ENCODE peak calls at places on chromosomes 2 and 18, in six cellular contexts. O is heart left ventricle, N is kidney, F is hepatocyte, R is stomach, Q is neural progenitor cell. K is an unnamed sample.

GRCh38 chr2:83364264-83364663 is 1094.8 kb downstream of the SUCLG1 start:
- DNase-seq in O (no peak), N (no peak), F (no peak), R (no peak), Q (no peak), K (peak; percentile 27)

GRCh38 chr2:135980450-135981080 is 4.9 kb downstream of the DARS1 start:
- DNase-seq in O (no peak), N (no peak), F (no peak), R (no peak), Q (no peak), K (no peak)

GRCh38 chr2:6948081-6949008 is 31.1 kb downstream of the RNF144A start:
- DNase-seq in O (no peak), N (no peak), F (no peak), R (no peak), Q (no peak), K (no peak)

GRCh38 chr2:213995400-213996105 is 415.3 kb upstream of the VWC2L start:
- DNase-seq in O (no peak), N (no peak), F (no peak), R (no peak), Q (no peak), K (no peak)

GRCh38 chr2:196201229-196201998 is 30.0 kb upstream of the STK17B start:
- DNase-seq in O (no peak), N (no peak), F (no peak), R (no peak), Q (no peak), K (no peak)

GRCh38 chr2:240165638-240166037 is 25.2 kb upstream of the OTOS start:
- DNase-seq in O (peak; percentile 16), N (peak; percentile 33), F (no peak), R (no peak), Q (no peak), K (no peak)

GRCh38 chr18:75376004-75376403 is 51.5 kb downstream of the SMIM21 start:
- DNase-seq in O (no peak), N (no peak), F (no peak), R (no peak), Q (no peak), K (no peak)

GRCh38 chr18:10101293-10101701 is 187.5 kb downstream of the VAPA start:
- DNase-seq in O (no peak), N (peak; percentile 72), F (no peak), R (no peak), Q (peak; percentile 11), K (no peak)

GRCh38 chr2:108641766-108642165 is 77.5 kb upstream of the RANBP2 start:
- DNase-seq in O (no peak), N (no peak), F (no peak), R (no peak), Q (no peak), K (no peak)

GRCh38 chr2:68925298-68925885 is 27.3 kb downstream of the GKN2 start:
- DNase-seq in O (no peak), N (no peak), F (peak; percentile 67), R (peak; percentile 37), Q (peak; percentile 68), K (peak; percentile 75)

GRCh38 chr18:11366410-11366809 is 217.0 kb upstream of the PIEZO2 start:
- DNase-seq in O (no peak), N (no peak), F (no peak), R (no peak), Q (no peak), K (peak; percentile 81)

GRCh38 chr2:26587966-26588365 is 53.2 kb downstream of the CIB4 start:
- DNase-seq in O (no peak), N (no peak), F (no peak), R (no peak), Q (no peak), K (no peak)

GRCh38 chr2:157931542-157931941 is 55.4 kb upstream of the ACVR1 start:
- DNase-seq in O (no peak), N (no peak), F (no peak), R (no peak), Q (no peak), K (no peak)

GRCh38 chr2:88735853-88736252 is 44.4 kb downstream of the RPIA start:
- DNase-seq in O (no peak), N (no peak), F (peak; percentile 13), R (no peak), Q (no peak), K (no peak)

GRCh38 chr18:3402962-3403585 is 46.9 kb upstream of the TGIF1 start:
- DNase-seq in O (no peak), N (no peak), F (peak; percentile 32), R (no peak), Q (no peak), K (no peak)

GRCh38 chr2:127088706-127089105 is 18.2 kb downstream of the BIN1 start:
- DNase-seq in O (no peak), N (no peak), F (no peak), R (no peak), Q (no peak), K (no peak)

GRCh38 chr2:54741250-54741649 is 17.8 kb downstream of the EML6 start:
- DNase-seq in O (no peak), N (no peak), F (no peak), R (no peak), Q (no peak), K (no peak)

GRCh38 chr18:77111449-77112160 is 21.0 kb downstream of the MBP start:
- DNase-seq in O (peak; percentile 55), N (peak; percentile 57), F (no peak), R (no peak), Q (no peak), K (no peak)

GRCh38 chr2:45812039-45812500 is 160.6 kb downstream of the PRKCE start:
- DNase-seq in O (no peak), N (no peak), F (no peak), R (no peak), Q (no peak), K (peak; percentile 36)

GRCh38 chr2:218570850-218571249 is 2.2 kb downstream of the CNOT9 start:
- DNase-seq in O (no peak), N (no peak), F (no peak), R (no peak), Q (no peak), K (no peak)

GRCh38 chr2:234492687-234493086 is 4.2 kb downstream of the ARL4C start:
- DNase-seq in O (no peak), N (no peak), F (no peak), R (no peak), Q (no peak), K (no peak)

GRCh38 chr2:232508246-232508645 is 11.9 kb upstream of the PRSS56 start:
- DNase-seq in O (no peak), N (no peak), F (no peak), R (no peak), Q (no peak), K (no peak)
- H3K9me3 ChIP-seq in O (no peaks in the 10 kb centered on the region), N (no peaks in the 10 kb centered on the region), F (no peaks in the 10 kb centered on the region), R (no peaks in the 10 kb centered on the region), Q (no peaks in the 10 kb centered on the region), K (no peaks in the 10 kb centered on the region)

GRCh38 chr2:130372055-130372832 is 16.4 kb downstream of the PTPN18 start:
- DNase-seq in O (peak; percentile 97), N (peak; percentile 96), F (peak; percentile 95), R (peak; percentile 91), Q (peak; percentile 95), K (peak; percentile 86)

GRCh38 chr2:130373808-130374365 is 18.0 kb downstream of the PTPN18 start:
- DNase-seq in O (no peak), N (peak; percentile 51), F (no peak), R (no peak), Q (no peak), K (no peak)

GRCh38 chr2:130374587-130375290 is 18.9 kb downstream of the PTPN18 start:
- DNase-seq in O (no peak), N (peak; percentile 48), F (no peak), R (no peak), Q (no peak), K (no peak)

GRCh38 chr2:130371723-130372054 is 15.8 kb downstream of the PTPN18 start:
- DNase-seq in O (no peak), N (peak; percentile 69), F (peak; percentile 44), R (no peak), Q (no peak), K (no peak)

GRCh38 chr2:130372833-130373807 is 17.3 kb downstream of the PTPN18 start:
- DNase-seq in O (no peak), N (peak; percentile 67), F (no peak), R (no peak), Q (no peak), K (no peak)
- TF ChIP-seq CTCF in O (no peak), N (no peak), F (no peak), R (no peak), Q (peak; percentile 1), K (no peak)

GRCh38 chr2:48979691-48980090 is 174.6 kb downstream of the FSHR start:
- DNase-seq in O (no peak), N (no peak), F (no peak), R (no peak), Q (no peak), K (no peak)

GRCh38 chr2:48983051-48983450 is 171.3 kb downstream of the FSHR start:
- DNase-seq in O (no peak), N (no peak), F (no peak), R (no peak), Q (no peak), K (no peak)

GRCh38 chr2:48983556-48983955 is 170.8 kb downstream of the FSHR start:
- DNase-seq in O (no peak), N (no peak), F (no peak), R (no peak), Q (no peak), K (no peak)

DNA sequence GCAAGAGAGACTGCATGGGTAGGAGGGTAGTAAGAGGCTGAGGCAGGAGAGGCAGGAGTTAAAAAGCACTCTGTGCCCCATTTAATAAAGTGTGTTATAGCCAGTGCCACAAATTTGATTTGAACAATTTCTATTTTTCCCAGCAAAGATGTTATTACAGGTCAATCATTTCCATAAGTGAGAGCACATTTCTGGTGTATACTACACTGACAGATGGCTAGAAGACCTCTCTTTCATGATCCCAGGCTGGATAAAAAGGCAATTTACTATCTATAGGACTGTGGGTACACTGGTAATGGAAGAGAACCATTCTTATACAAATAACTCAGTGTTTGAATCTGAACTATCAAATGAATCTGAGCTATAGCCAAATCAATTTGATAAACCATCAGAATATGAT is 176.2 kb downstream of the FSHR start:
- DNase-seq in O (no peak), N (no peak), F (no peak), R (no peak), Q (no peak), K (no peak)
- H3K9me3 ChIP-seq in O (no peaks in the 10 kb centered on the region), N (no peaks in the 10 kb centered on the region), F (no peaks in the 10 kb centered on the region), R (no peaks in the 10 kb centered on the region), Q (no peaks in the 10 kb centered on the region), K (no peaks in the 10 kb centered on the region)

GRCh38 chr2:162521871-162522655 is 178.1 kb downstream of the GCA start:
- DNase-seq in O (no peak), N (no peak), F (no peak), R (no peak), Q (no peak), K (no peak)

GRCh38 chr2:162518894-162519293 is 175.0 kb downstream of the GCA start:
- DNase-seq in O (no peak), N (no peak), F (no peak), R (no peak), Q (no peak), K (no peak)

GRCh38 chr2:162524849-162525248 is 180.9 kb downstream of the GCA start:
- DNase-seq in O (no peak), N (no peak), F (no peak), R (no peak), Q (no peak), K (no peak)

GRCh38 chr2:162520959-162521358 is 177.0 kb downstream of the GCA start:
- DNase-seq in O (no peak), N (no peak), F (peak; percentile 53), R (no peak), Q (no peak), K (no peak)

GRCh38 chr2:162524192-162524591 is 180.3 kb downstream of the GCA start:
- DNase-seq in O (no peak), N (no peak), F (peak; percentile 57), R (no peak), Q (peak; percentile 15), K (no peak)
- TF ChIP-seq CTCF in O (no peak), N (peak; percentile 15), F (peak; percentile 44), R (no peak), Q (peak; percentile 22), K (no peak)